ENCODE peak calls at places on chromosomes 1 and 21, in ten cellular contexts. I is cardiac muscle cell, D is germinal center, X is H7, Z is fibroblast of mammary gland, N is LHCN-M2, K is HFF-Myc, F is HepG2, R is nucleus accumbens, C is caudate nucleus. W is an unnamed sample.

GRCh38 chr1:6343506-6344405 is 49.8 kb downstream of the ACOT7 start:
- DNase-seq in C (no peak), N (peak; percentile 83), F (peak; percentile 50), Z (peak; percentile 85), R (peak; percentile 64), K (peak; percentile 53), D (peak; percentile 54), I (peak; percentile 86), X (peak; percentile 93), W (peak; percentile 58)

GRCh38 chr1:177306981-177307380 is 136.2 kb downstream of the BRINP2 start:
- DNase-seq in D (no peak), X (no peak), C (no peak), K (no peak), I (no peak), R (peak; percentile 22), F (no peak), N (peak; percentile 75), Z (peak; percentile 51), W (no peak)

GRCh38 chr1:229192031-229192430 is 78.9 kb upstream of the RAB4A start:
- DNase-seq in D (no peak), I (peak; percentile 70), F (no peak), C (no peak), Z (peak; percentile 78), X (no peak), K (no peak), N (peak; percentile 70), R (no peak), W (no peak)

GRCh38 chr1:155913969-155914757 is 3.0 kb upstream of the RIT1 start:
- DNase-seq in R (no peak), N (peak; percentile 78), Z (peak; percentile 68), C (no peak), I (no peak), D (no peak), F (no peak), K (peak; percentile 56), X (no peak), W (no peak)

GRCh38 chr1:169608231-169608630 is 21.7 kb downstream of the SELP start:
- DNase-seq in X (no peak), C (no peak), K (no peak), Z (no peak), D (no peak), F (no peak), I (no peak), N (no peak), R (no peak), W (no peak)

GRCh38 chr1:12132078-12132477 is 34.7 kb upstream of the TNFRSF1B start:
- DNase-seq in N (no peak), R (no peak), C (no peak), I (no peak), Z (peak; percentile 69), K (no peak), X (no peak), D (no peak), F (no peak), W (no peak)

GRCh38 chr1:41891403-41891896 is 27.3 kb downstream of the HIVEP3 start:
- DNase-seq in X (peak; percentile 43), Z (no peak), F (peak; percentile 10), R (no peak), K (no peak), D (peak; percentile 73), N (peak; percentile 65), I (peak; percentile 51), C (no peak), W (no peak)

GRCh38 chr21:44911384-44912157 is 9.1 kb downstream of the ITGB2 start:
- DNase-seq in X (peak; percentile 81), D (no peak), K (no peak), Z (no peak), R (peak; percentile 77), N (peak; percentile 44), F (peak; percentile 46), I (no peak), C (no peak), W (no peak)

GRCh38 chr1:11571906-11572616 is 82.2 kb downstream of the FBXO2 start:
- DNase-seq in K (no peak), C (no peak), N (no peak), I (no peak), F (peak; percentile 10), R (no peak), D (peak; percentile 23), Z (no peak), X (peak; percentile 87), W (peak; percentile 48)

W was measured in iPS DF 6.9.